ENCODE peak calls at places on chromosomes 13 and 19, in four cellular contexts. One of them, this sample, is unnamed.

GRCh38 chr19:3272532-3272931 is 48.1 kb downstream of the CELF5 start:
- DNase-seq in epithelial cell of prostate: no peak
- DNase-seq in heart right ventricle: no peak
- DNase-seq in cardiac fibroblast: no peak
- DNase-seq in this sample: no peak

GRCh38 chr19:54297759-54298305 is 15.1 kb downstream of the LILRA5 start:
- DNase-seq in epithelial cell of prostate: no peak
- DNase-seq in heart right ventricle: no peak
- DNase-seq in cardiac fibroblast: no peak
- DNase-seq in this sample: no peak

GRCh38 chr19:3832001-3832400 is 36.8 kb downstream of the ZFR2 start:
- DNase-seq in epithelial cell of prostate: no peak
- DNase-seq in cardiac fibroblast: no peak
- DNase-seq in heart right ventricle: no peak
- DNase-seq in this sample: no peak

GRCh38 chr19:10773969-10774368 is 56.1 kb downstream of the DNM2 start:
- DNase-seq in cardiac fibroblast: no peak
- DNase-seq in epithelial cell of prostate: no peak
- DNase-seq in heart right ventricle: no peak
- DNase-seq in this sample: no peak

GRCh38 chr13:30829145-30829544 is 76.9 kb upstream of the MEDAG start:
- DNase-seq in epithelial cell of prostate: peak; percentile 95
- DNase-seq in cardiac fibroblast: peak; percentile 87
- DNase-seq in heart right ventricle: no peak
- DNase-seq in this sample: peak; percentile 45

GRCh38 chr13:67506407-67506806 is 276.3 kb upstream of the PCDH9 start:
- DNase-seq in epithelial cell of prostate: no peak
- DNase-seq in heart right ventricle: no peak
- DNase-seq in cardiac fibroblast: no peak
- DNase-seq in this sample: no peak

GRCh38 chr19:17933414-17934129 is 757 bp downstream of the CCDC124 start:
- DNase-seq in epithelial cell of prostate: peak; percentile 60
- DNase-seq in cardiac fibroblast: peak; percentile 62
- DNase-seq in heart right ventricle: no peak
- DNase-seq in this sample: peak; percentile 23

GRCh38 chr13:71240906-71241305 is 626.1 kb downstream of the DACH1 start:
- DNase-seq in heart right ventricle: no peak
- DNase-seq in cardiac fibroblast: peak; percentile 51
- DNase-seq in epithelial cell of prostate: no peak
- DNase-seq in this sample: no peak

GRCh38 chr19:47353307-47353712 is 4.2 kb downstream of the DHX34 start:
- DNase-seq in epithelial cell of prostate: no peak
- DNase-seq in heart right ventricle: peak; percentile 41
- DNase-seq in cardiac fibroblast: no peak
- DNase-seq in this sample: no peak

GRCh38 chr13:44249439-44249838 is 124.2 kb upstream of the SERP2 start:
- DNase-seq in cardiac fibroblast: peak; percentile 68
- DNase-seq in heart right ventricle: peak; percentile 58
- DNase-seq in epithelial cell of prostate: no peak
- DNase-seq in this sample: peak; percentile 89

GRCh38 chr19:11238781-11239376 is 540 bp upstream of the ANGPTL8 start:
- DNase-seq in epithelial cell of prostate: no peak
- DNase-seq in heart right ventricle: no peak
- DNase-seq in cardiac fibroblast: no peak
- DNase-seq in this sample: no peak

GRCh38 chr19:4523306-4524110 is 5.2 kb upstream of the PLIN4 start:
- DNase-seq in cardiac fibroblast: peak; percentile 54
- DNase-seq in heart right ventricle: no peak
- DNase-seq in epithelial cell of prostate: no peak
- DNase-seq in this sample: peak; percentile 34

GRCh38 chr19:51511353-51511752 is 9.8 kb upstream of the SIGLEC12 start:
- DNase-seq in epithelial cell of prostate: no peak
- DNase-seq in cardiac fibroblast: peak; percentile 17
- DNase-seq in heart right ventricle: no peak
- DNase-seq in this sample: no peak

GRCh38 chr19:10289836-10290438 is at the start of gene ICAM5:
- DNase-seq in heart right ventricle: no peak
- DNase-seq in epithelial cell of prostate: no peak
- DNase-seq in cardiac fibroblast: no peak
- DNase-seq in this sample: no peak

GRCh38 chr19:13875824-13876223 is 1.1 kb upstream of the NANOS3 start:
- DNase-seq in heart right ventricle: no peak
- DNase-seq in cardiac fibroblast: no peak
- DNase-seq in epithelial cell of prostate: no peak
- DNase-seq in this sample: no peak

GRCh38 chr13:39501711-39502324 is 101.2 kb downstream of the LHFPL6 start:
- DNase-seq in cardiac fibroblast: no peak
- DNase-seq in epithelial cell of prostate: no peak
- DNase-seq in heart right ventricle: peak; percentile 65
- DNase-seq in this sample: no peak

GRCh38 chr13:34750078-34750703 is 191.9 kb upstream of the NBEA start:
- DNase-seq in epithelial cell of prostate: no peak
- DNase-seq in cardiac fibroblast: no peak
- DNase-seq in heart right ventricle: peak; percentile 45
- DNase-seq in this sample: no peak

GRCh38 chr19:1690570-1691307 is 38.3 kb upstream of the TCF3 start:
- DNase-seq in cardiac fibroblast: no peak
- DNase-seq in epithelial cell of prostate: no peak
- DNase-seq in heart right ventricle: no peak
- DNase-seq in this sample: no peak

GRCh38 chr19:556611-557382 is 12.9 kb downstream of the GZMM start:
- DNase-seq in epithelial cell of prostate: no peak
- DNase-seq in cardiac fibroblast: no peak
- DNase-seq in heart right ventricle: no peak
- DNase-seq in this sample: no peak

GRCh38 chr13:36297600-36298338 is at the start of gene CCDC169:
- DNase-seq in cardiac fibroblast: peak; percentile 61
- DNase-seq in epithelial cell of prostate: no peak
- DNase-seq in heart right ventricle: peak; percentile 58
- DNase-seq in this sample: peak; percentile 54

GRCh38 chr19:35160629-35161433 is 6.3 kb downstream of the FXYD5 start:
- DNase-seq in cardiac fibroblast: no peak
- DNase-seq in heart right ventricle: no peak
- DNase-seq in epithelial cell of prostate: no peak
- DNase-seq in this sample: no peak

GRCh38 chr13:74289861-74290260 is 155.7 kb upstream of the KLF12 start:
- DNase-seq in epithelial cell of prostate: no peak
- DNase-seq in cardiac fibroblast: no peak
- DNase-seq in heart right ventricle: no peak
- DNase-seq in this sample: no peak

GRCh38 chr19:4060621-4061177 is 6.0 kb downstream of the ZBTB7A start:
- DNase-seq in heart right ventricle: no peak
- DNase-seq in epithelial cell of prostate: no peak
- DNase-seq in cardiac fibroblast: no peak
- DNase-seq in this sample: no peak

GRCh38 chr13:30431269-30431950 is 9.1 kb downstream of the UBE2L5 start:
- DNase-seq in epithelial cell of prostate: peak; percentile 59
- DNase-seq in heart right ventricle: no peak
- DNase-seq in cardiac fibroblast: peak; percentile 40
- DNase-seq in this sample: peak; percentile 8

GRCh38 chr19:49859838-49860715 is 7.3 kb downstream of the PNKP start:
- DNase-seq in heart right ventricle: no peak
- DNase-seq in cardiac fibroblast: no peak
- DNase-seq in epithelial cell of prostate: no peak
- DNase-seq in this sample: no peak

GRCh38 chr19:35357867-35358573 is at the start of gene FFAR3:
- DNase-seq in heart right ventricle: peak; percentile 29
- DNase-seq in cardiac fibroblast: peak; percentile 59
- DNase-seq in epithelial cell of prostate: no peak
- DNase-seq in this sample: peak; percentile 37

GRCh38 chr19:19211499-19212432 is at the start of gene NCAN:
- DNase-seq in heart right ventricle: no peak
- DNase-seq in epithelial cell of prostate: no peak
- DNase-seq in cardiac fibroblast: no peak
- DNase-seq in this sample: no peak

GRCh38 chr13:30466841-30467252 is 1.1 kb upstream of the HMGB1 start:
- DNase-seq in cardiac fibroblast: no peak
- DNase-seq in epithelial cell of prostate: no peak
- DNase-seq in heart right ventricle: no peak
- DNase-seq in this sample: no peak

GRCh38 chr19:12364391-12365093 is 941 bp downstream of the ZNF442 start:
- DNase-seq in cardiac fibroblast: peak; percentile 24
- DNase-seq in epithelial cell of prostate: no peak
- DNase-seq in heart right ventricle: peak; percentile 12
- DNase-seq in this sample: peak; percentile 24

GRCh38 chr13:44879452-44880058 is 109.7 kb downstream of the NUFIP1 start:
- DNase-seq in heart right ventricle: no peak
- DNase-seq in epithelial cell of prostate: no peak
- DNase-seq in cardiac fibroblast: peak; percentile 80
- DNase-seq in this sample: peak; percentile 72

GRCh38 chr13:80441968-80442367 is 101.0 kb upstream of the SPRY2 start:
- DNase-seq in epithelial cell of prostate: no peak
- DNase-seq in heart right ventricle: no peak
- DNase-seq in cardiac fibroblast: peak; percentile 75
- DNase-seq in this sample: peak; percentile 8

GRCh38 chr19:32324631-32325215 is 20.7 kb upstream of the ZNF507 start:
- DNase-seq in epithelial cell of prostate: no peak
- DNase-seq in cardiac fibroblast: no peak
- DNase-seq in heart right ventricle: no peak
- DNase-seq in this sample: peak; percentile 40

GRCh38 chr13:52459668-52460067 is 4.4 kb downstream of the CKAP2 start:
- DNase-seq in heart right ventricle: no peak
- DNase-seq in cardiac fibroblast: peak; percentile 78
- DNase-seq in epithelial cell of prostate: no peak
- DNase-seq in this sample: peak; percentile 36

GRCh38 chr19:44755219-44755618 is 6.7 kb downstream of the BCL3 start:
- DNase-seq in heart right ventricle: no peak
- DNase-seq in cardiac fibroblast: no peak
- DNase-seq in epithelial cell of prostate: no peak
- DNase-seq in this sample: no peak

GRCh38 chr19:24140099-24140498 is 53.1 kb downstream of the ZNF254 start:
- DNase-seq in heart right ventricle: no peak
- DNase-seq in cardiac fibroblast: peak; percentile 97
- DNase-seq in epithelial cell of prostate: peak; percentile 82
- DNase-seq in this sample: peak; percentile 62

GRCh38 chr13:73810647-73811046 is 323.6 kb downstream of the KLF12 start:
- DNase-seq in heart right ventricle: no peak
- DNase-seq in epithelial cell of prostate: no peak
- DNase-seq in cardiac fibroblast: no peak
- DNase-seq in this sample: no peak